ENCODE peak calls at places on chromosomes 1 and 21, in four cellular contexts. One of them, this sample, is unnamed.

GRCh38 chr1:44233593-44233992 is 20.3 kb downstream of the DMAP1 start:
- DNase-seq in HepG2: no peak
- DNase-seq in GM12878: no peak
- DNase-seq in H1: no peak
- DNase-seq in this sample: no peak

GRCh38 chr1:67957026-67957425 is 93.4 kb downstream of the DIRAS3 start:
- DNase-seq in HepG2: no peak
- DNase-seq in GM12878: no peak
- DNase-seq in H1: no peak
- DNase-seq in this sample: no peak

GRCh38 chr1:238487931-238488330 is 597.2 kb upstream of the ZP4 start:
- DNase-seq in HepG2: no peak
- DNase-seq in GM12878: no peak
- DNase-seq in H1: no peak
- DNase-seq in this sample: no peak

GRCh38 chr1:237201155-237201554 is 159.2 kb downstream of the RYR2 start:
- DNase-seq in HepG2: no peak
- DNase-seq in GM12878: no peak
- DNase-seq in H1: no peak
- DNase-seq in this sample: no peak

GRCh38 chr1:62068978-62069377 is 125.7 kb upstream of the L1TD1 start:
- DNase-seq in HepG2: no peak
- DNase-seq in GM12878: no peak
- DNase-seq in H1: no peak
- DNase-seq in this sample: no peak

GRCh38 chr21:32947736-32948135 is 78.0 kb upstream of the OLIG2 start:
- DNase-seq in HepG2: no peak
- DNase-seq in GM12878: no peak
- DNase-seq in H1: no peak
- DNase-seq in this sample: no peak

GRCh38 chr21:38768385-38769071 is 37.2 kb upstream of the ETS2 start:
- DNase-seq in HepG2: no peak
- DNase-seq in GM12878: no peak
- DNase-seq in H1: no peak
- DNase-seq in this sample: peak; percentile 26

GRCh38 chr1:222821239-222821638 is 6.4 kb downstream of the DISP1 start:
- DNase-seq in HepG2: no peak
- DNase-seq in GM12878: no peak
- DNase-seq in H1: no peak
- DNase-seq in this sample: no peak

GRCh38 chr1:204591473-204592090 is 75.4 kb downstream of the MDM4 start:
- DNase-seq in HepG2: no peak
- DNase-seq in GM12878: no peak
- DNase-seq in H1: no peak
- DNase-seq in this sample: no peak

GRCh38 chr1:218665216-218665615 is 320.1 kb downstream of the TGFB2 start:
- DNase-seq in HepG2: no peak
- DNase-seq in GM12878: no peak
- DNase-seq in H1: no peak
- DNase-seq in this sample: no peak

DNA sequence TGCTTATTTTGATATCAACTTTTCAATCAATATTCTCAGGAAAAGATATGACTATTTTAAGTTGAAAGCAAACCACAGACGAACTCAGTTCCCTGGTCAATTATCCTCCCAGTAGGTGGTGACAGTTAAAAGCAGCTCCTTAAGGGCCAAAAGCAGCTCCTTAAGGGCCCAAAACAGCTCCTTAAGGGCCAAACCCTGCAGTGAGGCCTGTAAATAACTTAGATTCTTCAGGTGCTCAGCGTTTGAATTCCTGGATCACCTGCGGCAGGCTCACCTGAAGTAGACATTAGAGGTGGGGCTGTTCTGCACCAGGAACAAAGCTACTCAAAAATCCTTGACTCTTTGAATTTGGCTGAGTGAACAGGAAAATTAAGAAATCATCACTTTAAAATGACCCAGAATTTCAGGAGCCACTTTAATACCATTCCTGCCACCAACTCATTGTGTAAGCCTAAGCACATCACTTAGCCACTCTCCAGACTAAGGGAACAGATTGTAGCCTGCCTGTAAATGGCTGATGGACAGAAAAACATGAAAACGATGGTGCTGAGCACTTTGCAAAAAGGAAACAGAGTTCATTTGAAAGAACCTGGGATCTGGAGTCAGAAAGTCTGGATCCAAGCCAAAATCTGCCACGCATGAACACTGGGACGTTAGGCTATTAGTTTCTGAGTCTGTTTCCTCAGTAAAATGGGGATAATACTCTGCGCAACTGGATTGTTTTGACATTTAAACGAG is 126.9 kb downstream of the LRIG2 start:
- DNase-seq in HepG2: no peak
- DNase-seq in GM12878: no peak
- DNase-seq in H1: peak; percentile 31
- DNase-seq in this sample: no peak
- TF ChIP-seq HDAC6 in HepG2: no peak
- TF ChIP-seq HDAC6 in GM12878: no peak
- TF ChIP-seq HDAC6 in H1: no peak
- TF ChIP-seq HDAC6 in this sample: no peak

GRCh38 chr1:202710070-202711025 is at the start of gene SYT2:
- DNase-seq in HepG2: no peak
- DNase-seq in GM12878: no peak
- DNase-seq in H1: no peak
- DNase-seq in this sample: peak; percentile 35
- TF ChIP-seq HDAC6 in HepG2: no peak
- TF ChIP-seq HDAC6 in GM12878: no peak
- TF ChIP-seq HDAC6 in H1: no peak
- TF ChIP-seq HDAC6 in this sample: no peak

GRCh38 chr1:209728466-209728865 is 23.8 kb downstream of the HSD11B1 start:
- DNase-seq in HepG2: no peak
- DNase-seq in GM12878: no peak
- DNase-seq in H1: no peak
- DNase-seq in this sample: no peak
- TF ChIP-seq HDAC6 in HepG2: no peak
- TF ChIP-seq HDAC6 in GM12878: no peak
- TF ChIP-seq HDAC6 in H1: no peak
- TF ChIP-seq HDAC6 in this sample: no peak

GRCh38 chr1:2180297-2181245 is 14.0 kb downstream of the FAAP20 start:
- DNase-seq in HepG2: no peak
- DNase-seq in GM12878: no peak
- DNase-seq in H1: no peak
- DNase-seq in this sample: peak; percentile 77

GRCh38 chr1:2183937-2184334 is 10.6 kb downstream of the FAAP20 start:
- DNase-seq in HepG2: no peak
- DNase-seq in GM12878: no peak
- DNase-seq in H1: no peak
- DNase-seq in this sample: no peak

GRCh38 chr1:2182376-2182775 is 12.2 kb downstream of the FAAP20 start:
- DNase-seq in HepG2: no peak
- DNase-seq in GM12878: no peak
- DNase-seq in H1: no peak
- DNase-seq in this sample: no peak

GRCh38 chr1:2181271-2181670 is 13.3 kb downstream of the FAAP20 start:
- DNase-seq in HepG2: no peak
- DNase-seq in GM12878: no peak
- DNase-seq in H1: no peak
- DNase-seq in this sample: no peak

DNA sequence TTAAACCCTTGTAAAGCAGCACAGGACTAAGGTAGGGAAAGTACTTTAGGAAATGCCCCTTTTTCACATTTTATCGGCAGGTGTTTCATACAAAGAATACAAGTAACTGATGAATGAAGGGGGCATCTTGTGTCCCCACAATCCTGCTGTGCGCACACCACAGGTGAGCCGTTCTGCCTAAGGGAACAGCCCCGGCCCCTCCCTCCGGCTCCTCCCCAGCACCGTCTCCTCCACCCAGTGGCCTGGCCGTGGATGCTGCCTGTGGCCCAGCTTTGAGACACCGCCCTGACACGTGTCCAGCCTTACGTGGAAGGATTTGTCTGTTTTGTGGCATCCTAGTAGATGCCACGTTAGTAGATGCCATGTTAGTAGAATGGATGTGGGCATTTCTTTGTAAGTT is 12.8 kb downstream of the FAAP20 start:
- DNase-seq in HepG2: no peak
- DNase-seq in GM12878: no peak
- DNase-seq in H1: no peak
- DNase-seq in this sample: no peak
- TF ChIP-seq HDAC6 in HepG2: no peak
- TF ChIP-seq HDAC6 in GM12878: no peak
- TF ChIP-seq HDAC6 in H1: no peak
- TF ChIP-seq HDAC6 in this sample: no peak

This sample was measured in K562.